ENCODE peak calls at places on chromosomes 11 and 22, in five cellular contexts. One of them, this sample, is unnamed.
A peak's percentile ranks its signal among the peaks of the same experiment; 100 is the strongest.

GRCh38 chr22:44400763-44401060 is 88.0 kb upstream of the SHISAL1 start:
- DNase-seq in H1: no peak
- DNase-seq in K562: no peak
- DNase-seq in HepG2: no peak
- DNase-seq in GM12878: no peak
- DNase-seq in this sample: peak; percentile 11

GRCh38 chr11:44051171-44051570 is 3.4 kb downstream of the ACCSL start:
- DNase-seq in K562: no peak
- DNase-seq in HepG2: no peak
- DNase-seq in GM12878: no peak
- DNase-seq in H1: no peak
- DNase-seq in this sample: no peak

GRCh38 chr11:11555228-11555627 is 66.6 kb downstream of the GALNT18 start:
- DNase-seq in H1: no peak
- DNase-seq in K562: no peak
- DNase-seq in HepG2: no peak
- DNase-seq in GM12878: no peak
- DNase-seq in this sample: peak; percentile 63

GRCh38 chr11:35943761-35944502 is at the start of gene LDLRAD3:
- DNase-seq in K562: peak; percentile 92
- DNase-seq in H1: peak; percentile 23
- DNase-seq in HepG2: peak; percentile 20
- DNase-seq in GM12878: no peak
- DNase-seq in this sample: peak; percentile 94

GRCh38 chr22:44753189-44754042 is 1.0 kb downstream of the ARHGAP8 start:
- DNase-seq in H1: no peak
- DNase-seq in GM12878: no peak
- DNase-seq in HepG2: no peak
- DNase-seq in K562: no peak
- DNase-seq in this sample: no peak

GRCh38 chr11:131760191-131760951 is 390.0 kb downstream of the NTM start:
- DNase-seq in K562: no peak
- DNase-seq in H1: no peak
- DNase-seq in HepG2: no peak
- DNase-seq in GM12878: no peak
- DNase-seq in this sample: no peak

GRCh38 chr22:39818050-39818449 is 75.5 kb downstream of the ENTHD1 start:
- DNase-seq in GM12878: no peak
- DNase-seq in H1: no peak
- DNase-seq in K562: peak; percentile 17
- DNase-seq in HepG2: no peak
- DNase-seq in this sample: no peak

GRCh38 chr11:35118906-35119305 is 20.1 kb upstream of the CD44 start:
- DNase-seq in H1: no peak
- DNase-seq in K562: no peak
- DNase-seq in HepG2: no peak
- DNase-seq in GM12878: no peak
- DNase-seq in this sample: no peak

GRCh38 chr11:119479685-119480275 is 56.8 kb upstream of the THY1 start:
- DNase-seq in GM12878: no peak
- DNase-seq in H1: no peak
- DNase-seq in K562: peak; percentile 75
- DNase-seq in HepG2: peak; percentile 74
- DNase-seq in this sample: no peak

GRCh38 chr11:70100791-70101190 is 22.7 kb downstream of the ANO1 start:
- DNase-seq in HepG2: no peak
- DNase-seq in K562: no peak
- DNase-seq in H1: no peak
- DNase-seq in GM12878: no peak
- DNase-seq in this sample: no peak

GRCh38 chr11:58788355-58789023 is 56.0 kb downstream of the GLYATL2 start:
- DNase-seq in H1: no peak
- DNase-seq in K562: peak; percentile 54
- DNase-seq in HepG2: peak; percentile 67
- DNase-seq in GM12878: peak; percentile 7
- DNase-seq in this sample: peak; percentile 34

GRCh38 chr22:30875481-30876215 is 92.9 kb downstream of the MORC2 start:
- DNase-seq in K562: no peak
- DNase-seq in H1: no peak
- DNase-seq in GM12878: no peak
- DNase-seq in HepG2: no peak
- DNase-seq in this sample: peak; percentile 32

GRCh38 chr11:92057849-92058442 is 166.7 kb upstream of the FAT3 start:
- DNase-seq in HepG2: no peak
- DNase-seq in H1: no peak
- DNase-seq in K562: no peak
- DNase-seq in GM12878: no peak
- DNase-seq in this sample: peak; percentile 6

GRCh38 chr11:70876685-70877084 is 375.7 kb downstream of the SHANK2 start:
- DNase-seq in K562: no peak
- DNase-seq in HepG2: no peak
- DNase-seq in H1: no peak
- DNase-seq in GM12878: no peak
- DNase-seq in this sample: no peak

GRCh38 chr11:126817096-126817495 is 183.5 kb downstream of the KIRREL3 start:
- DNase-seq in K562: no peak
- DNase-seq in HepG2: no peak
- DNase-seq in GM12878: no peak
- DNase-seq in H1: no peak
- DNase-seq in this sample: no peak

GRCh38 chr11:102940714-102941588 is 14.6 kb downstream of the MMP13 start:
- DNase-seq in K562: peak; percentile 58
- DNase-seq in GM12878: peak; percentile 37
- DNase-seq in HepG2: peak; percentile 56
- DNase-seq in H1: peak; percentile 7
- DNase-seq in this sample: peak; percentile 46

GRCh38 chr11:23725752-23726151 is 771.1 kb upstream of the LUZP2 start:
- DNase-seq in K562: no peak
- DNase-seq in HepG2: no peak
- DNase-seq in GM12878: no peak
- DNase-seq in H1: no peak
- DNase-seq in this sample: no peak

GRCh38 chr11:3003396-3004231 is 11.5 kb upstream of the NAP1L4 start:
- DNase-seq in HepG2: no peak
- DNase-seq in GM12878: no peak
- DNase-seq in H1: no peak
- DNase-seq in K562: no peak
- DNase-seq in this sample: no peak

GRCh38 chr22:19971276-19972124 is 29.9 kb upstream of the TXNRD2 start:
- DNase-seq in HepG2: no peak
- DNase-seq in GM12878: no peak
- DNase-seq in H1: no peak
- DNase-seq in K562: no peak
- DNase-seq in this sample: no peak

GRCh38 chr22:46564084-46564714 is 26.8 kb upstream of the CELSR1 start:
- DNase-seq in GM12878: no peak
- DNase-seq in HepG2: no peak
- DNase-seq in K562: no peak
- DNase-seq in H1: no peak
- DNase-seq in this sample: peak; percentile 81
- H2AFZ ChIP-seq in GM12878: peak overlapping the region; percentile 88
- H2AFZ ChIP-seq in HepG2: no peak overlapping the region
- H2AFZ ChIP-seq in K562: peak overlapping the region; percentile 98
- H2AFZ ChIP-seq in H1: no peak overlapping the region
- H2AFZ ChIP-seq in this sample: no peak overlapping the region

GRCh38 chr22:37982151-37982838 is 2.1 kb downstream of the SOX10 start:
- DNase-seq in GM12878: no peak
- DNase-seq in K562: no peak
- DNase-seq in HepG2: no peak
- DNase-seq in H1: no peak
- DNase-seq in this sample: no peak

GRCh38 chr22:37981282-37982011 is 2.9 kb downstream of the SOX10 start:
- DNase-seq in GM12878: no peak
- DNase-seq in K562: no peak
- DNase-seq in H1: no peak
- DNase-seq in HepG2: peak; percentile 53
- DNase-seq in this sample: no peak

GRCh38 chr22:37976547-37976946 is 7.8 kb downstream of the SOX10 start:
- DNase-seq in GM12878: no peak
- DNase-seq in HepG2: no peak
- DNase-seq in H1: no peak
- DNase-seq in K562: no peak
- DNase-seq in this sample: no peak

GRCh38 chr22:37982938-37983859 is 1.2 kb downstream of the SOX10 start:
- DNase-seq in GM12878: no peak
- DNase-seq in H1: no peak
- DNase-seq in HepG2: no peak
- DNase-seq in K562: peak; percentile 63
- DNase-seq in this sample: no peak

GRCh38 chr22:37979782-37980181 is 4.6 kb downstream of the SOX10 start:
- DNase-seq in GM12878: no peak
- DNase-seq in H1: no peak
- DNase-seq in HepG2: no peak
- DNase-seq in K562: no peak
- DNase-seq in this sample: no peak
- TF ChIP-seq TAF1 in GM12878: no peak
- TF ChIP-seq TAF1 in H1: no peak
- TF ChIP-seq TAF1 in HepG2: no peak
- TF ChIP-seq TAF1 in K562: no peak
- TF ChIP-seq TAF1 in this sample: no peak

DNA sequence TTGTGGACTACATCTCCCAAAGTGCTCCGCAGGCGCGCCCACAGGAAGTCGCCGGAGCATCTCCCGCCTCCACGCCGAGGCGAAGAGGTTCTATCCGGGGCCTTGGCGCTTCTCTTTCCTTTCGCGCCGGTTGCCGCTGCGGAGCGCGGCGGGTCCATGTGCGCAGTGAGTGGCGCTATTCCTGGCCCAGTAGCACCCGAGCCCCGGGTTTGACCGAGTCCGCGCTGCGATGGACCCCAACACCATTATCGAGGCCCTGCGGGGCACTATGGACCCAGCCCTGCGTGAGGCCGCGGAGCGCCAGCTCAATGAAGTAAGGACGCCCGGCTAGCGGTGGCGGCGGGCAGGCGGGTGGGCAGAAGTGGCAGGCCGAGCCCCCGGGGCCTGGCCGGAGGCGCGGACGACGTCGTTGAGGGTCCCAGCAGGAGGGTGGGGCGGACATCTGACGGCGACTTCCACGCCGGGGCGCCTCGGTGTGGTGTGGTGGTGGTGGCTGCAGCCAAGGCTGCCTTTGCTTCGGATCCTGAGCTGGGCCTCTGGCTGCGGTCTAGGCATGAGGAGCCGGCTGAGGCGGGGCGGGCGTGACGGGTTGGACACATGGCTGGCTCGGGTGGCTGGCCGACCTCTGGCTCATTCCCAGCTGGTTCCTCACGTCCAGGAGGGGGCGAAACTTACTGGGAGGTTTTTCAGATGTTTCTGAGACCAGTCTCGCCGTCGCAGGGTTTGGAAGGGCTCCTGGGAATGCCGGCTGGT is at the start of gene IPO7:
- DNase-seq in K562: peak; percentile 85
- DNase-seq in H1: peak; percentile 75
- DNase-seq in GM12878: peak; percentile 60
- DNase-seq in HepG2: peak; percentile 87
- DNase-seq in this sample: peak; percentile 94
- H2AFZ ChIP-seq in K562: peak within 1 kb of the TSS; percentile 91
- H2AFZ ChIP-seq in H1: peak within 1 kb of the TSS; percentile 83
- H2AFZ ChIP-seq in GM12878: peak within 1 kb of the TSS; percentile 96
- H2AFZ ChIP-seq in HepG2: peak within 1 kb of the TSS; percentile 91
- H2AFZ ChIP-seq in this sample: peak within 1 kb of the TSS; percentile 99

GRCh38 chr22:49177666-49178065 is 650.0 kb downstream of the BRD1 start:
- DNase-seq in K562: no peak
- DNase-seq in H1: no peak
- DNase-seq in GM12878: no peak
- DNase-seq in HepG2: no peak
- DNase-seq in this sample: no peak
- TF ChIP-seq TAF1 in K562: no peak
- TF ChIP-seq TAF1 in H1: no peak
- TF ChIP-seq TAF1 in GM12878: no peak
- TF ChIP-seq TAF1 in HepG2: no peak
- TF ChIP-seq TAF1 in this sample: no peak

GRCh38 chr22:23070418-23071162 is at the start of gene GNAZ:
- DNase-seq in H1: no peak
- DNase-seq in GM12878: no peak
- DNase-seq in HepG2: no peak
- DNase-seq in K562: peak; percentile 87
- DNase-seq in this sample: peak; percentile 84
- H2AFZ ChIP-seq in H1: peak within 1 kb of the TSS; percentile 97
- H2AFZ ChIP-seq in GM12878: peak within 1 kb of the TSS; percentile 61
- H2AFZ ChIP-seq in HepG2: no peak within 1 kb of the TSS
- H2AFZ ChIP-seq in K562: peak within 1 kb of the TSS; percentile 88
- H2AFZ ChIP-seq in this sample: peak within 1 kb of the TSS; percentile 96

DNA sequence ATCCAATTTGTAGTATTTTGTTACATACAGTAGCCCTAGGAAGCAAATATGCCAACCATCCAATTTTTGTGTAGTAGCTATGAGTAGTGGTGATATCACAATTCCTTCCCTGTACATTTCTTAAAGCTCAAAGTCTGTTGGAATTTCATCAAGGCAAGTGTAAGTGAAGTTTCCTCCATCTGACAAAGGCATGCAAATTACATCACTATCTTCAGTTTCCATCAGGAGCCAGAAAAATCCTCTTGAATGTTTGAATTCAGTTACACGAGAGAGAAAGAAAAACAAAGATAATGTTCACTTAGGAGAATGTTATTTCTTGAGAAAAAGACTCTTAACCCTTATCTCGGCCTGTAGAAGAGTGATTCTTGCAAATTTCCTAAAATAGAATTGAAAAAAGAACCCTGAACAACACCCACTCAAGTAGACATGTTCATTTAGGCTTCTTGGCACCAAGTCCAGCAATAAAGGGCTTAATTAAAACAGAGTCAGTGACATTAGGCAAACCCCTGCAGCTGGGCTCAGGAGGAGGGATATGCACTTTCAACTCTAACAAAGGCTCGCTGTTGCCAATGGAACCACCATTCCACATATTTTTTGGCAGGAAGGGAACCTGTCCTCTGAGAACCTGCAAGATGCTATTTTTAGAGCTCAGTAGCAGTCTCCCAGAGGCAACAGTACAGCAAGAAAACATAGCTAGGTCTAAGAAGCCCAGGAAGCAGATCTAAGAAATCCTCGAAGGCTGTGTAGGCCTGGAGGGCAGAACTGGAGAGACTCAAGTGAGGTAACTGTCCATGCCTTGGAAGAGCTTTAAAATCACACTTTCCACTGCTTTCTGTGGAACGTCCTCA is 144.6 kb downstream of the CCDC81 start:
- DNase-seq in HepG2: no peak
- DNase-seq in GM12878: no peak
- DNase-seq in H1: no peak
- DNase-seq in K562: no peak
- DNase-seq in this sample: no peak
- TF ChIP-seq TAF1 in HepG2: no peak
- TF ChIP-seq TAF1 in GM12878: no peak
- TF ChIP-seq TAF1 in H1: no peak
- TF ChIP-seq TAF1 in K562: no peak
- TF ChIP-seq TAF1 in this sample: no peak

GRCh38 chr11:66004186-66004585 is 1.9 kb downstream of the BANF1 start:
- DNase-seq in K562: no peak
- DNase-seq in GM12878: no peak
- DNase-seq in H1: no peak
- DNase-seq in HepG2: no peak
- DNase-seq in this sample: no peak
- H2AFZ ChIP-seq in K562: no peak overlapping the region
- H2AFZ ChIP-seq in GM12878: no peak overlapping the region
- H2AFZ ChIP-seq in H1: no peak overlapping the region
- H2AFZ ChIP-seq in HepG2: no peak overlapping the region
- H2AFZ ChIP-seq in this sample: no peak overlapping the region

This sample was measured in SK-N-SH.